ENCODE peak calls at places on chromosomes 16 and 17, in five cellular contexts. J is GM23338, K is HepG2, U is A549, F is K562. T is an unnamed sample.

GRCh38 chr16:106623-107324 is 28.7 kb downstream of the MPG start:
- DNase-seq in J (peak), K (peak), U (peak), F (peak), T (no peak)

GRCh38 chr17:63270610-63271009 is 175.5 kb downstream of the CYB561 start:
- DNase-seq in J (no peak), K (no peak), U (no peak), F (no peak), T (no peak)

GRCh38 chr17:16877102-16877501 is 94.8 kb downstream of the TNFRSF13B start:
- DNase-seq in J (no peak), K (no peak), U (no peak), F (no peak), T (no peak)

GRCh38 chr16:56682703-56683397 is 580 bp downstream of the MT1X start:
- DNase-seq in J (peak), K (no peak), U (no peak), F (no peak), T (no peak)

GRCh38 chr17:80124351-80124981 is 22.5 kb downstream of the EIF4A3 start:
- DNase-seq in J (peak), K (peak), U (peak), F (no peak), T (no peak)

GRCh38 chr16:76265434-76266045 is 11.7 kb upstream of the CNTNAP4 start:
- DNase-seq in J (peak), K (peak), U (peak), F (peak), T (no peak)

GRCh38 chr16:50428742-50429141 is 60.0 kb upstream of the BRD7 start:
- DNase-seq in J (no peak), K (no peak), U (no peak), F (no peak), T (no peak)

GRCh38 chr16:85945424-85945751 is 46.4 kb downstream of the IRF8 start:
- DNase-seq in J (no peak), K (no peak), U (no peak), F (no peak), T (no peak)

GRCh38 chr16:23608194-23608593 is 12.1 kb upstream of the NDUFAB1 start:
- DNase-seq in J (no peak), K (no peak), U (no peak), F (no peak), T (no peak)

GRCh38 chr17:49452173-49452572 is 37.5 kb upstream of the PHB1 start:
- DNase-seq in J (no peak), K (no peak), U (no peak), F (peak), T (no peak)

GRCh38 chr17:38868095-38868967 is 1.5 kb upstream of the LASP1 start:
- DNase-seq in J (peak), K (peak), U (peak), F (no peak), T (peak)

GRCh38 chr17:72219136-72219823 is 98.5 kb downstream of the SOX9 start:
- DNase-seq in J (peak), K (no peak), U (no peak), F (no peak), T (no peak)
- TF ChIP-seq JUNB in J (no peak), K (no peak), U (no peak), F (no peak), T (no peak)

GRCh38 chr17:56863974-56864373 is 30.0 kb downstream of the DGKE start:
- DNase-seq in J (no peak), K (no peak), U (no peak), F (no peak), T (no peak)
- TF ChIP-seq JUNB in J (no peak), K (no peak), U (no peak), F (no peak), T (no peak)

DNA sequence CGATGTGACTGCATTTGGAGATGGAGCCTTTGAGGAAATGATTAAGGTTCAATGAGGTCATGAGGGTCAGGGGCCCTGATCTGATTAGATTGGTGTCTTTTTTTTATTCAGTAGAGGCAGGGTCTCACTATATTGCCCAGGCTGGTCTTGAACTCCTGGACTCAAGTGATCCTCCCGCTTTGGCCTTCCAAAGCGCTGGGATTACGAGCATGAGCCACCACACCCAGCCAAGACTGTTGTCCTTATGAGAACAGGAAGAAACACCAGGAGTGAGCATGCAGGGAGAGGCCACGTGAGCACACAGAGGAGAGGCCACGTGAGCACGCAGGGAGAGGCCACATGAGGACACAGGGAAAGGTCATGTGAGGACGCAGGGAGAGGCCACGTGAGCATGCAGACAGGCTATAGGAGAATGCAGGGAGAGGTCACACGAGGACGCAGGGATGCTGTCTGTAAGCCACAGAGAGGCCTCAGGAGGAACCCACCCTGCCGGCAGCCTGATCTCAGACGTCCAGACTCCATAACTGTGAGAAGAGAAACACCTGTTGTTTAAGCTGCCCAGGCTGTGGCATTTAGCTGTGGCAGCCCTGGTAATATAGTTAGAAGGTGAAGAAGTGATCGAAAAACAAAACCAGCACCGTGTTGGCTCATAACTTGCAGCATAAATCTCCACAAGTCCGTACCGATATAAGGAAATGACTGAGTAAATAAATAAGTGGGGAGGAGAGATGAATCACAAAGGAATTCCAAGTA is 14.5 kb upstream of the CSNK1D start:
- DNase-seq in J (no peak), K (peak), U (peak), F (peak), T (no peak)
- TF ChIP-seq JUNB in J (no peak), K (peak), U (peak), F (no peak), T (no peak)

GRCh38 chr17:42456223-42457106 is 2.2 kb upstream of the ATP6V0A1 start:
- DNase-seq in J (no peak), K (no peak), U (no peak), F (peak), T (peak)
- TF ChIP-seq JUNB in J (no peak), K (no peak), U (no peak), F (no peak), T (no peak)

DNA sequence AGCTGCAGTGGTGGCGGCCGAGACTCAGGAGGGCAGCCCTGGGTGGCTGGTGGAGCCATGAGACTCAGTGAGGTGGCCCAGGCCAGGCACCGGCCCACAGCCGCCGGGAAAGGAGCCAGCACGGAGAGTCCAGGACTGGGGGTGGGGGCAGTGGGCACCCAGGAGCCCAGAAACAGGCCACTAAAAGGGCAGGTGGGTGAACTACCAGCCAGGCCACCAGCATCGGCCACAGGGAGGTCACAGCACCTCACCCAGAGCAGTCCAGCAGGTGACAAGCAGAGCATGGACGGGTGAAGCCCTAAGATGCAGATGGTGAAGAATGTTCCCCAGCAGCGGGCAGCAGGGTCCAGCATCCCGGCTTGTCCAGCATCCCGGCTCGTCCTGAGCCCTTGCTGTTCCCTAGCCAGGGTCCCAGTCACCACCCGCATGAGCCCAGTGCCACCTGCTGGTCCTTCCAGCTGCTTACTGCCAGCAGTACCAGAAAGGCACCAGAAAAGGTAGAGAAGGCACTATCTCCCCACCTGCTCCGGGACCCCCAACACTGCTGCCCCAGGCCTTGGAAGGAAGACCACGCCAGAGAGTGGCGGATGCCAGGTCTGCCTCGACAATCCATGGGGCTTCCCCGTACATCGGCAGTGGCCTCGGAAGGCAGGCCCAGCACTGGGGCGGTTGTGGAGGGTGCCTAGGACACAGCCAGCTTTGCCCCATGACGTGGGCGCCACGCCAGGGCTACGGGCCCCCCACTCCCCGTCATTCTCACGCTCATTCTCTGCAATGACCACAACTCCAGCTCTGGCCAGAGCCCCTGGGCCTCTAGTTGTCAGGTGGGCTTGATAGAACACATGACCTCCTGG is 1.6 kb downstream of the CENPX start:
- DNase-seq in J (peak), K (peak), U (peak), F (no peak), T (no peak)
- TF ChIP-seq JUNB in J (no peak), K (no peak), U (no peak), F (no peak), T (no peak)

DNA sequence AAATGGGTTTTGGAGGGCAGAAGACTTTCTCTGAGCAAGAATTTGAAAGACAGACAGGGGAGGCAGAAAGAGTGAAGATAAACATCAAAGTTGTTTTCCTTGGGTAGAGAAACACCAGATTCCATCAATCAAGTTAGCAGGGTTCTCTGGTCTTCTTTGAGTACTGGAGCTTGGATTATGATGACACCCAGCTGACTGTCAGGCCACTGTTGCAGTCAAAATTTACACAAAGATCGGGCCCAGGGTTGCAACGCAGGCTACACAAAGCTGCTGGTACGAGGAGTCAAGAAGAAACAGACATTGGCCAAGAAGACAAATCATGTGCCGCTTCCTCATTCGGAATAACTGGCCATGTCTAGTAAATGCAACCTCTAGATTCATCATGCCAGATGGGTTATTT is 396.2 kb upstream of the XYLT1 start:
- DNase-seq in J (no peak), K (no peak), U (no peak), F (no peak), T (no peak)
- TF ChIP-seq JUNB in J (no peak), K (no peak), U (no peak), F (no peak), T (no peak)